ENCODE peak calls at places on chromosomes 12 and 14, in ten cellular contexts. T is CD4-positive, CD25-positive, alpha-beta regulatory T cell; D is K562; S is cardiac muscle cell; C is left lung; O is heart right ventricle; Y is A673; P is IMR-90; G is MM.1S; M is CD8-positive, alpha-beta T cell. U is an unnamed sample. For H3K36me3, the result is how much of the 10 kb centered on the place peaks cover.

GRCh38 chr12:39816671-39817185 is 197.1 kb upstream of the ABCD2 start:
- DNase-seq in C (no peak), O (no peak), P (no peak), Y (no peak), G (no peak), D (no peak), T (no peak), S (no peak), M (no peak), U (no peak)

GRCh38 chr14:99541677-99542470 is 60.7 kb downstream of the CCNK start:
- DNase-seq in Y (no peak), O (no peak), S (no peak), D (no peak), C (no peak), T (no peak), P (no peak), G (no peak), M (no peak), U (peak)

GRCh38 chr12:68853396-68854077 is 45.6 kb downstream of the MDM2 start:
- DNase-seq in S (no peak), C (no peak), G (no peak), P (no peak), T (no peak), D (no peak), Y (no peak), M (no peak), O (no peak), U (no peak)

GRCh38 chr14:105439710-105440553 is 20.3 kb downstream of the MTA1 start:
- DNase-seq in O (peak), Y (peak), S (no peak), T (no peak), G (no peak), C (peak), D (no peak), P (no peak), M (no peak), U (no peak)

GRCh38 chr12:22684124-22684523 is 59.2 kb downstream of the ETNK1 start:
- DNase-seq in C (no peak), G (no peak), S (no peak), O (no peak), P (no peak), M (no peak), T (no peak), D (no peak), Y (peak), U (no peak)

GRCh38 chr12:100862600-100863149 is 68.1 kb downstream of the ANO4 start:
- DNase-seq in G (no peak), O (no peak), S (no peak), M (no peak), D (no peak), T (no peak), C (no peak), Y (no peak), P (peak), U (no peak)

GRCh38 chr12:1859643-1860042 is 39.3 kb downstream of the LRTM2 start:
- DNase-seq in S (no peak), D (no peak), M (no peak), P (peak), T (no peak), G (no peak), O (no peak), Y (no peak), C (no peak), U (peak)

GRCh38 chr12:104686196-104686595 is 229.4 kb downstream of the CHST11 start:
- DNase-seq in C (no peak), D (no peak), G (no peak), M (no peak), S (no peak), P (peak), O (no peak), Y (no peak), T (no peak), U (peak)

GRCh38 chr12:11797317-11797913 is 147.9 kb downstream of the ETV6 start:
- DNase-seq in M (no peak), T (no peak), Y (no peak), C (no peak), G (no peak), O (no peak), D (no peak), S (no peak), P (peak), U (no peak)

GRCh38 chr12:82593901-82594396 is 92.8 kb upstream of the TMTC2 start:
- DNase-seq in D (no peak), M (no peak), O (no peak), C (no peak), G (no peak), T (no peak), P (no peak), S (no peak), Y (no peak), U (peak)

DNA sequence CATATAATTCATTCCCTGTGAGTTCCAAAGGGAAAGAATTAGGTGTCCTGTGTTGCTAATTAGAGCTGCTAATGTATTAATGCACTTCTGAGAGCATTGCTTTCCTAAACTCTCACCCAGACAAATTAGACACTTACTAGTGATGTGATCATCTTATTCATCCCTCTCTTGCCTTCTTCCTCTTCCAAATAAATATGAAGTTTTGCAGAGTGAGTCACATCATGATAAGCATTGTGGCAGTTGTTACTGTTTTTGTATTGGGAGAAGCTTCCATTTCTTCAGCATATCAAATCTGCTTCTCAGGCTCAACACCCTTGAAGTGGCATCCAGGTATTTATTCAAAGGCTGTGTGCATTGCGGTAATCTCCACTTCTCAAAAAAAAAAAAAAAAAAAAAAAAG is 37.3 kb upstream of the E2F7 start:
- DNase-seq in O (no peak), S (no peak), C (no peak), T (no peak), P (peak), D (no peak), M (no peak), G (no peak), Y (peak), U (no peak)
- H3K27ac ChIP-seq in O (no peak), S (no peak), C (no peak), T (no peak), P (no peak), D (no peak), M (no peak), G (no peak), Y (no peak), U (no peak)

DNA sequence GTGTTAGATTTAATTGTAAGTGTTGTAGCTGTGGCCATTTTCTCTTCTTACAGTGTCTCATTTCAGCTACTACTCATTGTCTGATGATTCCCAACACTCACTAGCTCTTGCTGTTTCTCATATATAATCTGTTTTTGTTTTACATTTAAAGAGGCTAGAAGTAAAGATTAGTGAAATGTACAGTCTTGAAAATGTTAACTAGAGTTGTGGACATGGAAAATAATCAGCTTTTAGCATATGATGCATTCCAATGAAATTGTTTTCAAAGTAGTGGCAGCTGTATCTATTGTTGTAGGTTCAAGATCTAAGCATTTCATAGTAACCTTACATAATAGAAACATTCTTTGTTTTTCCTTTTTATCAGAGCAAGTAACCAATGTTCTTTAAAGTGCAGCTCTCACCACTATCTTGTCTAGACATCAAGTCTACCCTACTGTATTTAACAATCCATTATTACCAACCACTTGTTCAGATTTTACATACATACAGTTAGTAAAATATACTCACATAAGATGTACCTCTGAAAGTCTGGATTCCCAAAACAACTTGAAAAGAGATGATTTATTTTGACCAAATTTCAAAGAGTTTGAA is 76.9 kb downstream of the PPHLN1 start:
- DNase-seq in Y (no peak), C (no peak), M (no peak), T (no peak), P (no peak), O (no peak), D (no peak), G (no peak), S (no peak), U (no peak)
- H3K36me3 ChIP-seq in Y (under half), C (under half), M (under half), T (under half), P (under half), O (under half), D (under half), G (under half), S (under half), U (under half)

GRCh38 chr14:68268719-68269118 is 449.1 kb downstream of the RAD51B start:
- DNase-seq in O (no peak), G (no peak), T (no peak), D (no peak), S (no peak), C (no peak), M (no peak), P (no peak), Y (no peak), U (no peak)

GRCh38 chr14:68269136-68269535 is 449.6 kb downstream of the RAD51B start:
- DNase-seq in P (no peak), G (no peak), O (no peak), S (no peak), T (no peak), Y (no peak), M (no peak), C (no peak), D (no peak), U (no peak)

GRCh38 chr14:68263563-68264350 is 444.2 kb downstream of the RAD51B start:
- DNase-seq in S (no peak), M (no peak), G (peak), T (no peak), Y (peak), C (no peak), D (no peak), P (peak), O (no peak), U (no peak)

GRCh38 chr14:68268197-68268596 is 448.6 kb downstream of the RAD51B start:
- DNase-seq in C (no peak), S (no peak), O (no peak), P (no peak), G (peak), Y (no peak), M (no peak), T (no peak), D (no peak), U (no peak)

DNA sequence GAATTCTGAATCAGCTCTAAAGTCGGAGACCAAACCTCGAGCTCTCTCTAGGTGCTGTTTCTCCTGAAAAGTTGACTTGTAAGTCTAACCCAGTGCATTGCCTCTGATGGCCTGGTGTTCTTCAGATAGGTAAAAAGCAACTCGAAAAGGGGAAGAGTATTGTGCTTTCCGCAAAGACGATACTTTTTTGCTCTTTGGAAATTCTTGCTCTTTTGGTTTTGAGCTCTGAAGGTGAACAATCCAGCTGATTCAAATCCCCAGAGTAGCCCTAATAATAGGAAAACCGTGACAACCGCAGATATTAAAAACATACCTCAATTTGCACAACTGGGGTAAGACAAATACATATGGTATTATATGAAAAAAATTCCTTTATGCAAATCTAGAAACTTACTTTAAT is 447.4 kb downstream of the RAD51B start:
- DNase-seq in O (no peak), T (no peak), S (no peak), P (no peak), C (no peak), D (no peak), G (no peak), Y (no peak), M (no peak), U (no peak)
- H3K4me3 ChIP-seq in O (no peak), T (peak), S (no peak), P (no peak), C (no peak), D (no peak), G (no peak), Y (no peak), M (no peak), U (no peak)

GRCh38 chr12:6213969-6214368 is 13.8 kb downstream of the CD9 start:
- DNase-seq in P (no peak), O (no peak), M (no peak), T (no peak), G (no peak), D (no peak), Y (no peak), S (no peak), C (no peak), U (no peak)

GRCh38 chr12:6208140-6208539 is 7.9 kb downstream of the CD9 start:
- DNase-seq in D (no peak), O (no peak), Y (no peak), M (no peak), C (no peak), G (no peak), T (no peak), S (no peak), P (no peak), U (no peak)

GRCh38 chr12:6214633-6215032 is 14.4 kb downstream of the CD9 start:
- DNase-seq in P (no peak), M (no peak), T (no peak), C (no peak), Y (no peak), G (no peak), S (no peak), O (no peak), D (no peak), U (no peak)

GRCh38 chr12:6212086-6212485 is 11.9 kb downstream of the CD9 start:
- DNase-seq in D (no peak), M (no peak), O (no peak), T (no peak), G (no peak), P (no peak), Y (no peak), S (no peak), C (no peak), U (peak)

GRCh38 chr12:6211421-6211869 is 11.2 kb downstream of the CD9 start:
- DNase-seq in O (no peak), C (peak), P (peak), G (no peak), D (no peak), S (no peak), Y (no peak), T (no peak), M (no peak), U (no peak)
- H3K27ac ChIP-seq in O (no peak), C (no peak), P (peak), G (no peak), D (no peak), S (no peak), Y (no peak), T (no peak), M (no peak), U (no peak)

GRCh38 chr12:132045751-132046150 is 96.0 kb downstream of the EP400 start:
- DNase-seq in M (no peak), O (no peak), S (no peak), Y (no peak), C (no peak), D (no peak), G (no peak), T (no peak), P (no peak), U (no peak)
- H3K36me3 ChIP-seq in M (half or more), O (half or more), S (under half), Y (half or more), C (half or more), D (half or more), G (under half), T (half or more), P (under half), U (half or more)

DNA sequence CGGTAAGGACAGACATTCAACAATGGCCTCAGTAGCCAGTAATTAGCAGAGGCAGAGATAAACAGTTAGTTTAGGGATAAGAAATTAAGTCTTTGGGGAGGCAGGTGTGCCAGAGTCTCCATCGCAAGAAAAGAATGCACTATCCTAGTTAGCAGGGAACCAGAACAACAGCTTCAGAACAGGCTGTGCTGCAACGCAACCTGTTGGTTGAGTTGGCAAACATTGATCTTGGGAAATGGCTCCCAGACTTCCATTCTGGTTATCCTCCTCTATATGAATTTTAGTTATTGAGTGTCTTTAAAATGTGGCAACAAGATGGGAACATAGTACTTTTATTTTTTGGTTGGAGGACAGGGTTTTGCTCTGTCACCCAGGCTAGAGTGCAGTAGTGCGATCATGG is 12.3 kb upstream of the LEMD3 start:
- DNase-seq in Y (no peak), O (no peak), P (no peak), C (no peak), G (no peak), S (no peak), M (no peak), T (no peak), D (no peak), U (no peak)
- H3K4me3 ChIP-seq in Y (no peak), O (no peak), P (no peak), C (no peak), G (peak), S (no peak), M (no peak), T (peak), D (no peak), U (no peak)

GRCh38 chr14:52950410-52950897 is 396 bp downstream of the FERMT2 start:
- DNase-seq in P (peak), G (no peak), O (peak), D (peak), T (no peak), S (peak), C (peak), Y (peak), M (no peak), U (peak)

GRCh38 chr14:52948836-52949235 is 2.0 kb downstream of the FERMT2 start:
- DNase-seq in S (no peak), P (no peak), G (no peak), T (no peak), C (no peak), M (no peak), O (no peak), Y (no peak), D (no peak), U (no peak)

GRCh38 chr14:52950898-52951729 is at the start of gene FERMT2:
- DNase-seq in M (no peak), G (peak), D (peak), Y (peak), O (peak), S (peak), T (peak), C (peak), P (peak), U (peak)

GRCh38 chr14:52949249-52949648 is 1.6 kb downstream of the FERMT2 start:
- DNase-seq in S (no peak), P (no peak), Y (no peak), G (no peak), O (no peak), D (no peak), C (no peak), M (no peak), T (no peak), U (no peak)

GRCh38 chr14:52949711-52950409 is 990 bp downstream of the FERMT2 start:
- DNase-seq in Y (peak), T (no peak), M (no peak), S (peak), D (no peak), P (peak), C (no peak), O (no peak), G (no peak), U (peak)
- H3K27ac ChIP-seq in Y (peak), T (no peak), M (no peak), S (peak), D (no peak), P (peak), C (peak), O (peak), G (no peak), U (peak)

GRCh38 chr14:64421166-64421565 is 33.0 kb downstream of the MTHFD1 start:
- DNase-seq in S (no peak), Y (peak), G (no peak), C (no peak), D (no peak), T (no peak), M (no peak), O (no peak), P (peak), U (no peak)
- H3K36me3 ChIP-seq in S (under half), Y (half or more), G (under half), C (half or more), D (half or more), T (half or more), M (under half), O (half or more), P (under half), U (half or more)